ENCODE peak calls at places on chromosomes 6 and 20, in nine cellular contexts. G, Q, V, S, T, D, X, J and C are unnamed samples. For H3K36me3 and H3K4me1, the result is how much of the 10 kb centered on the place peaks cover.

GRCh38 chr6:117463762-117464665 is 18.5 kb upstream of the DCBLD1 start:
- DNase-seq in G (peak), Q (no peak), V (no peak), S (no peak), T (peak), D (no peak), X (no peak), J (no peak), C (no peak)

GRCh38 chr6:51963980-51964379 is 123.4 kb downstream of the PKHD1 start:
- DNase-seq in G (no peak), Q (no peak), V (no peak), S (no peak), T (no peak), D (no peak), X (no peak), J (no peak), C (no peak)

GRCh38 chr6:108847738-108848115 is 495 bp upstream of the ARMC2 start:
- DNase-seq in G (no peak), Q (no peak), V (no peak), S (no peak), T (no peak), D (no peak), X (no peak), J (no peak), C (no peak)

GRCh38 chr6:169707772-169708171 is 5.8 kb downstream of the C6orf120 start:
- DNase-seq in G (no peak), Q (no peak), V (no peak), S (no peak), T (no peak), D (no peak), X (no peak), J (no peak), C (no peak)

GRCh38 chr6:12718025-12718424 is 1.5 kb downstream of the PHACTR1 start:
- DNase-seq in G (no peak), Q (no peak), V (no peak), S (no peak), T (peak), D (no peak), X (no peak), J (no peak), C (no peak)

GRCh38 chr6:44699851-44700250 is 312.3 kb downstream of the CDC5L start:
- DNase-seq in G (no peak), Q (no peak), V (no peak), S (no peak), T (peak), D (no peak), X (no peak), J (no peak), C (no peak)

GRCh38 chr6:133093957-133094356 is 147.2 kb upstream of the EYA4 start:
- DNase-seq in G (no peak), Q (no peak), V (no peak), S (no peak), T (no peak), D (no peak), X (no peak), J (no peak), C (no peak)

GRCh38 chr20:45058168-45058850 is 42.6 kb downstream of the KCNS1 start:
- DNase-seq in G (no peak), Q (no peak), V (no peak), S (no peak), T (no peak), D (no peak), X (no peak), J (no peak), C (no peak)

GRCh38 chr6:166955865-166956443 is 396 bp downstream of the RNASET2 start:
- DNase-seq in G (no peak), Q (no peak), V (peak), S (peak), T (peak), D (peak), X (no peak), J (no peak), C (no peak)

GRCh38 chr6:17405944-17406245 is 12.5 kb downstream of the CAP2 start:
- DNase-seq in G (no peak), Q (no peak), V (no peak), S (no peak), T (no peak), D (no peak), X (no peak), J (no peak), C (no peak)

GRCh38 chr20:10681466-10681865 is 7.7 kb upstream of the JAG1 start:
- DNase-seq in G (no peak), Q (no peak), V (no peak), S (no peak), T (no peak), D (no peak), X (no peak), J (no peak), C (no peak)

GRCh38 chr6:11770546-11771466 is 7.8 kb downstream of the ADTRP start:
- DNase-seq in G (no peak), Q (peak), V (peak), S (peak), T (peak), D (no peak), X (peak), J (peak), C (peak)

GRCh38 chr6:5466459-5466858 is 205.1 kb downstream of the FARS2 start:
- DNase-seq in G (no peak), Q (no peak), V (no peak), S (no peak), T (peak), D (no peak), X (no peak), J (no peak), C (no peak)

GRCh38 chr6:87333591-87334181 is 4.6 kb upstream of the GJB7 start:
- DNase-seq in G (no peak), Q (no peak), V (no peak), S (no peak), T (peak), D (no peak), X (no peak), J (no peak), C (no peak)

GRCh38 chr6:31729515-31729978 is 448 bp upstream of the DDAH2 start:
- DNase-seq in G (no peak), Q (peak), V (peak), S (peak), T (peak), D (peak), X (peak), J (peak), C (peak)

GRCh38 chr6:114785235-114786127 is 442.7 kb upstream of the HS3ST5 start:
- DNase-seq in G (no peak), Q (no peak), V (no peak), S (no peak), T (peak), D (no peak), X (no peak), J (no peak), C (no peak)

GRCh38 chr6:31568537-31568961 is 3.5 kb upstream of the LTA start:
- DNase-seq in G (no peak), Q (no peak), V (no peak), S (no peak), T (no peak), D (no peak), X (no peak), J (no peak), C (no peak)

GRCh38 chr6:146543940-146544661 is 468 bp downstream of the RAB32 start:
- DNase-seq in G (no peak), Q (peak), V (peak), S (peak), T (peak), D (peak), X (peak), J (peak), C (peak)

GRCh38 chr6:75747985-75748742 is 875 bp upstream of the MYO6 start:
- DNase-seq in G (no peak), Q (no peak), V (no peak), S (no peak), T (no peak), D (no peak), X (no peak), J (no peak), C (no peak)

GRCh38 chr6:130920969-130921368 is 93.8 kb downstream of the SMLR1 start:
- DNase-seq in G (no peak), Q (no peak), V (no peak), S (no peak), T (no peak), D (no peak), X (no peak), J (no peak), C (no peak)

GRCh38 chr20:34536798-34537394 is 20.7 kb downstream of the DYNLRB1 start:
- DNase-seq in G (no peak), Q (no peak), V (peak), S (no peak), T (no peak), D (no peak), X (peak), J (peak), C (peak)

GRCh38 chr20:57659131-57659788 is 39.0 kb upstream of the ZBP1 start:
- DNase-seq in G (no peak), Q (peak), V (no peak), S (peak), T (no peak), D (peak), X (peak), J (peak), C (peak)

GRCh38 chr20:35699127-35699913 is at the start of the genes NFS1 and ROMO1:
- DNase-seq in G (no peak), Q (peak), V (peak), S (peak), T (peak), D (peak), X (peak), J (peak), C (peak)

GRCh38 chr20:34526466-34526865 is 10.2 kb downstream of the DYNLRB1 start:
- DNase-seq in G (no peak), Q (no peak), V (no peak), S (no peak), T (peak), D (no peak), X (no peak), J (no peak), C (no peak)

GRCh38 chr6:108581237-108581931 is 20.7 kb downstream of the FOXO3 start:
- DNase-seq in G (no peak), Q (no peak), V (no peak), S (peak), T (peak), D (no peak), X (no peak), J (no peak), C (no peak)

GRCh38 chr6:134173007-134173690 is 120.7 kb upstream of the SLC2A12 start:
- DNase-seq in G (no peak), Q (no peak), V (no peak), S (no peak), T (no peak), D (no peak), X (no peak), J (no peak), C (no peak)

GRCh38 chr6:112252571-112253504 is 1.5 kb downstream of the LAMA4 start:
- DNase-seq in G (no peak), Q (no peak), V (no peak), S (no peak), T (peak), D (no peak), X (no peak), J (no peak), C (no peak)

GRCh38 chr6:70575899-70576298 is 9.2 kb downstream of the SDHAF4 start:
- DNase-seq in G (no peak), Q (no peak), V (no peak), S (no peak), T (no peak), D (no peak), X (no peak), J (no peak), C (no peak)

GRCh38 chr6:109166643-109167042 is 71.3 kb downstream of the CEP57L1 start:
- DNase-seq in G (no peak), Q (no peak), V (no peak), S (no peak), T (no peak), D (no peak), X (no peak), J (no peak), C (no peak)

DNA sequence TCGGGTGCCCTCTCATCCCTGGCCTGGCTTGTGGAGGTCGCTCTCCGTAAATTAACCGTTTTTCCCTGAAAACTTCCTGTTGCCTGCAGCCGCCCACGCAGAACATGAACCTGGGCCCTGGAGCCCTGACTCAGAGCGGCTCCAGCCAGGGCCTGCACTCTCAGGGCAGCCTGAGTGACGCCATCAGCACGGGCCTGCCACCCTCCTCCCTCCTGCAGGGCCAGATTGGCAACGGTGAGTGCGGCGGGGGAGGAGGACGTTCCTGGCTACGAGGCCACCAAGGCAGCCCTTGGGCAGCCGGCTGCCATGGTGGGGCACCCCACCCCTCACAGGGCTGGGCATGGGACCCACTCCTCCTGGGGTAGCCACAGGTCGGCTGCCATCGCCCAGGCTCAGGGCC is 17.8 kb downstream of the SS18L1 start:
- DNase-seq in G (no peak), Q (no peak), V (no peak), S (no peak), T (peak), D (no peak), X (no peak), J (no peak), C (no peak)
- H3K36me3 ChIP-seq in G (under half), Q (half or more), V (under half), S (under half), T (under half), D (under half), X (half or more), J (half or more), C (under half)

DNA sequence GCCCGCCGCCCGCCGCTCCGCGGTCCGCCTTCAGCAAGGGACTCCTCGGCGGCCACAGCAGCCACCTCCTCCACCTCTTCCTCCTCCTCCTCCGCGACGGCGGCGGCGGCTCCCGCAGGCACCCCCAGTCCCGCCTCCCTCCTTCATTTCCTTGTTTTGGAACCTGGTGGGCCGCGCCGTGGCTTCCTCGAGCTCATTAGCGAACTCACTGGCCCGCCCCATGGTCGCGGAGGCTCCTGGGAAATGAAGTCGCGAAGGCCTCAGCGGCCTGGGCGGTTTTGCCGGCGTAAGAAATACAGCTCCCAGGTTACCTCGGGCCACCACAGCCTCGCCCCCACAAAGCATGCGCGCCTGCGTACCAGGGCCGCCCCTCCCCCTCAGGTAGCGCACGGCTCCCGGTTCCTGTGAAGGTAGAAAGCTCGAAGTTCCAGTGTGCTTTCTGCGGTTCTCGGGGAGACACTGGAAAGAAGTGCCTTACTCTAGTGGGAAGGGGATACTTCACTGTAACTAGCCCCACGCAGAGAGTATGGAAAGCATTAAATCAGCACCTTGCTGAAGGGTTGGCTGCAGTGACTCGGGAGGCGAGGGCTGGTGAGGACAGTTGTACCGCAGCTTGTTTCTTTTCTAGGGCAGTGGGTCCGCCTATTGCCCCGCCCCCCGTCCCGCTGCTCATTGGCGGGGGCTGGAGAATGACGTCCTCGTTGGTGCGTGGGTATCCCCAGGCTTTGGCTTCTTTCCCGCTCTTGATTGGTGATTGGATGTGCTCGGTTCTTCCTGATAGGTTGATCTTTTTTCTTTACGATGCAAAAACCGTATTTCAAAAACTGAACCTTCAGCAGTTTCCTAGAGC is at the start of gene CDK19:
- DNase-seq in G (peak), Q (peak), V (peak), S (peak), T (peak), D (peak), X (peak), J (peak), C (peak)
- TF ChIP-seq CTCF in G (no peak), Q (peak), V (no peak), S (peak), T (no peak), D (no peak), X (no peak), J (no peak), C (no peak)

GRCh38 chr6:42084889-42085288 is 34.6 kb downstream of the TAF8 start:
- DNase-seq in G (no peak), Q (no peak), V (no peak), S (no peak), T (no peak), D (no peak), X (peak), J (no peak), C (no peak)

GRCh38 chr6:42086046-42086664 is 35.8 kb downstream of the TAF8 start:
- DNase-seq in G (no peak), Q (no peak), V (peak), S (no peak), T (no peak), D (no peak), X (peak), J (no peak), C (peak)

GRCh38 chr6:42086665-42087050 is 36.3 kb downstream of the TAF8 start:
- DNase-seq in G (no peak), Q (peak), V (no peak), S (no peak), T (no peak), D (no peak), X (peak), J (no peak), C (no peak)

GRCh38 chr6:42079941-42080464 is 29.7 kb downstream of the TAF8 start:
- DNase-seq in G (no peak), Q (no peak), V (no peak), S (no peak), T (no peak), D (no peak), X (no peak), J (no peak), C (no peak)

GRCh38 chr6:42083530-42083929 is 33.2 kb downstream of the TAF8 start:
- DNase-seq in G (no peak), Q (peak), V (no peak), S (no peak), T (no peak), D (no peak), X (peak), J (no peak), C (no peak)
- H3K4me1 ChIP-seq in G (under half), Q (under half), V (under half), S (under half), T (under half), D (under half), X (under half), J (half or more), C (under half)

DNA sequence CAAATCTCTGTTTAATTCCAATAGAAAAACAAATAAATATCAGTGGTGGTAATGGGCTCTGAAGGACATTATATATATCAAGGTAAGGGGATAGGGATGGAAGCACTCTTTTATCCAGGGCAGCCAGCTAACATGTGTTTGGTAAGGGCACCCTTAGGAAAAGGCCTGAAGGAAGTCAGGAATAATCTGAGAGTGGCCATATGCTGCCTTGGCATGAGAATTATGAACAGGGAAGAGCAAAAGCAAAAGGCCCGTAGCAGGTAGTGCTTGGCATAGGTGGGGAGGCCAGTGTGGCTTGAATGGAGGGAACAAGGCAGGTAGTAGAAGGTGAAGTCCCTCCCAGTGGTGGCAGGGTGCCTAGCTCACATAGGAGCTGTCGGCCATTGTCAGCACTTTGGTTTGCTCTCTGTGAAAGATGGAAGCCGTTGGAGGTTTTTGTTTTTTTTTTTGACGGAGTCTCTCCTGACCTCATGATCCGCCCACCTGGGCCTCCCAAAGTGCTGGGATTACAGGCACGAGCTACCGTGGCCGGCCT is 39.6 kb upstream of the CSE1L start:
- DNase-seq in G (no peak), Q (no peak), V (peak), S (no peak), T (no peak), D (no peak), X (no peak), J (no peak), C (no peak)
- H3K36me3 ChIP-seq in G (under half), Q (half or more), V (under half), S (under half), T (under half), D (under half), X (half or more), J (half or more), C (half or more)

DNA sequence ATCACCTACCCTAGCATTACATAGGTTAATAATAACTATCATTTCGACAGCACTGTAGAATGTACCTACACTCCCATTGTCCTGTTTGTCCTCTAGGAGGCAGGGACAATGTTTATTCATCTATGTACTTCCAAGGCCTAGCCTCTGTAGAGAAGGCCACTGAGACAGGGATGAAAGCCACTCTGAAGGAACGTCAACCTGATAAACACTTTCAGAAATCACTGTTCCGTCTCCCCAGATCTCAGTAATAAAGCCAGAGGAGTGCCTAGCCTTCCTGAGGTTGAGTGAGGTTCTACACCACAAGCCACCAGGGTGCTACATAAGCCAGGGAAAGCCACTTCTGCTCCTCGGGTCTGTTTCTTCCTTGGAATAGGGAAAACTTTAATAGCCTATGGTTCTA is 44.8 kb downstream of the POPDC3 start:
- DNase-seq in G (peak), Q (no peak), V (peak), S (no peak), T (peak), D (no peak), X (no peak), J (no peak), C (peak)
- TF ChIP-seq CTCF in G (peak), Q (peak), V (no peak), S (no peak), T (peak), D (no peak), X (no peak), J (peak), C (peak)

GRCh38 chr20:1386323-1386722 is 6.5 kb downstream of the FKBP1A start:
- DNase-seq in G (no peak), Q (no peak), V (no peak), S (peak), T (no peak), D (no peak), X (no peak), J (no peak), C (no peak)
- H3K4me1 ChIP-seq in G (half or more), Q (under half), V (under half), S (under half), T (under half), D (under half), X (under half), J (half or more), C (under half)

DNA sequence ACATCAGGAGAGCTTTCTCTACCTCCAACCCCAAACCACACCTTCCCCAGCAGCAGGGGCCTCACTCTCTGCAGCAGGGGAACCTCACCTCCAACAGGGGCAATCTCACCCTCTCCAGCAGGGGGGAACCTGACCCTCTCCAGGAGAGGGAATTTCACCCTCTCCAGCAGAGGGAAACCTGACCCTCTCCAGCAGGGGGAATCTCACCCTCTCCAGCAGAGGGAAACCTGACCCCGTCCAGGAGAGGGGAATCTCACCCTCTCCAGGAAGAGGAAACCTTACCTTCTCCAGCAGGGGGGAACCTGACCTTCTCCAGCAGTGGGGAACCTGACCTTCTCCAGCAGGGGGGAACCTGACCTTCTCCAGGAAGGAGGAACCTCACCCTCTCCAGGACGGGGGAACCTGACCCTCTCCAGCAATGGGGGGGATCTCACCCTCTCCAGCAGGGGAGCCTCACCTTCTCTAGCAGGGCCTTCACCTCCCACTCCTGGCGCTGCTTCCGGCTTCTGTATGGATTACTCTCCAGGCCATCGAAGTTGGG is 3.1 kb downstream of the B3GALT4 start:
- DNase-seq in G (no peak), Q (no peak), V (peak), S (no peak), T (peak), D (no peak), X (no peak), J (no peak), C (peak)
- H3K36me3 ChIP-seq in G (under half), Q (under half), V (under half), S (under half), T (under half), D (under half), X (half or more), J (half or more), C (half or more)